ENCODE peak calls at places on chromosomes 2 and 18, in seven cellular contexts. H is stomach, K is GM23338, A is SK-N-SH, J is K562, L is GM12892, I is sigmoid colon. B is an unnamed sample.

GRCh38 chr2:63425606-63426005 is 162.7 kb downstream of the WDPCP start:
- DNase-seq in H (no peak), K (no peak), A (no peak), J (no peak), L (no peak), I (no peak), B (no peak)

GRCh38 chr2:104936504-104936903 is 82.6 kb downstream of the POU3F3 start:
- DNase-seq in H (no peak), K (no peak), A (no peak), J (no peak), L (no peak), I (no peak), B (no peak)

GRCh38 chr2:128361376-128362131 is 42.9 kb upstream of the HS6ST1 start:
- DNase-seq in H (no peak), K (no peak), A (no peak), J (no peak), L (no peak), I (no peak), B (no peak)

GRCh38 chr2:202635441-202636296 is 900 bp downstream of the FAM117B start:
- DNase-seq in H (peak), K (peak), A (peak), J (peak), L (peak), I (peak), B (peak)

GRCh38 chr18:54388203-54389142 is 30.8 kb downstream of the C18orf54 start:
- DNase-seq in H (no peak), K (peak), A (no peak), J (peak), L (no peak), I (no peak), B (no peak)

GRCh38 chr2:182366625-182367024 is 60.2 kb downstream of the PDE1A start:
- DNase-seq in H (no peak), K (no peak), A (no peak), J (no peak), L (no peak), I (peak), B (no peak)

GRCh38 chr2:62573137-62573731 is 67.2 kb upstream of the TMEM17 start:
- DNase-seq in H (no peak), K (no peak), A (no peak), J (no peak), L (no peak), I (no peak), B (no peak)

GRCh38 chr2:189379731-189380261 is 61.5 kb upstream of the WDR75 start:
- DNase-seq in H (no peak), K (no peak), A (no peak), J (no peak), L (no peak), I (no peak), B (no peak)

GRCh38 chr18:71849407-71849806 is 694.7 kb downstream of the CBLN2 start:
- DNase-seq in H (no peak), K (peak), A (no peak), J (no peak), L (no peak), I (no peak), B (no peak)

GRCh38 chr18:39647627-39648502 is 2082.3 kb upstream of the CELF4 start:
- DNase-seq in H (no peak), K (peak), A (no peak), J (no peak), L (no peak), I (no peak), B (no peak)

GRCh38 chr2:72004201-72004915 is 143.3 kb downstream of the CYP26B1 start:
- DNase-seq in H (no peak), K (no peak), A (no peak), J (no peak), L (no peak), I (no peak), B (no peak)

GRCh38 chr2:96527052-96527964 is 9.2 kb upstream of the ARID5A start:
- DNase-seq in H (no peak), K (peak), A (peak), J (no peak), L (peak), I (peak), B (peak)

GRCh38 chr2:159612255-159612901 is 4.0 kb downstream of the BAZ2B start:
- DNase-seq in H (no peak), K (peak), A (peak), J (peak), L (no peak), I (no peak), B (no peak)

DNA sequence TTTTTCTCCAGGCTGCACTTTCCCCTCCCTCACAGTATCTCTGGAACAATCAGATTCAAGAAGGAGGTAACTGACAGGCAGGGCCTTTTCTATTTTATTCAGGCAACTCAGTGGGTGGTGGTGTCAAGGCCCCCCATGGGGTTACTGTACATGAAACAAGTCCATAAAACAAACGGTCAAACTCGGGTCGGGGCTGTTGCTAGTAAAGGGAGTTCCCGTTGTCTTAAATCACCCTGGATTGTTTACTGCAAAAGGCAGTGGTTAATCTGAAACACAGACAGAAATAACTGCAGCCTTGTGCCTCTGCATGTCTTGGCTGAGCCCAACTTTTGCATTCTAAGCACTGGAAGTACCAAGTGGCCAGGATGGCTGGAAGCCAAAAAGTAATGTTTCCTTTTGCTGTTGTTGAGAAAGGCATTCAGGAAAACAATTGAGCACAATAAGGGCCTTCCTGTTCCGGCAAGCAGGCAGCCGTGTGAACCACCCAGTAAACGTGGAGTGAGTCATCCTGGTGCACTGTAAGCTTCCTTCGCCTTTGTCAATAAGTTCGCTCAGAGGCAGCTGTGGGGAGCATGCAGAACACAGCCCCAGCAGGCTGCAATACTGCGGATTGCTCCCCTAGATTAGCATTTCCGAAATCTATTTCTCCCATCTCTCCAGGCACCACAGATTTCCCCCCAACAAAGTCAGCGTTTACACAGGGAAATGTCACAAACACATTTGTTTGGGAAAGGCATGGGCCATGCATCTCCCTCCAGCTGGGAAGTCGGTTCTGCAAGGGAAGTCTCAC is 149.6 kb downstream of the IRS1 start:
- DNase-seq in H (peak), K (peak), A (no peak), J (no peak), L (no peak), I (peak), B (peak)
- TF ChIP-seq POLR2AphosphoS5 in H (peak), K (no peak), A (no peak), J (no peak), L (no peak), I (peak), B (peak)

GRCh38 chr2:169041594-169041993 is 10.5 kb upstream of the ABCB11 start:
- DNase-seq in H (no peak), K (no peak), A (no peak), J (no peak), L (no peak), I (no peak), B (no peak)

GRCh38 chr2:169038338-169038757 is 7.2 kb upstream of the ABCB11 start:
- DNase-seq in H (no peak), K (no peak), A (no peak), J (no peak), L (no peak), I (no peak), B (no peak)

GRCh38 chr2:169042856-169043255 is 11.7 kb upstream of the ABCB11 start:
- DNase-seq in H (no peak), K (no peak), A (no peak), J (no peak), L (no peak), I (no peak), B (no peak)

GRCh38 chr2:169036717-169037450 is 5.8 kb upstream of the ABCB11 start:
- DNase-seq in H (no peak), K (no peak), A (no peak), J (no peak), L (no peak), I (no peak), B (no peak)

DNA sequence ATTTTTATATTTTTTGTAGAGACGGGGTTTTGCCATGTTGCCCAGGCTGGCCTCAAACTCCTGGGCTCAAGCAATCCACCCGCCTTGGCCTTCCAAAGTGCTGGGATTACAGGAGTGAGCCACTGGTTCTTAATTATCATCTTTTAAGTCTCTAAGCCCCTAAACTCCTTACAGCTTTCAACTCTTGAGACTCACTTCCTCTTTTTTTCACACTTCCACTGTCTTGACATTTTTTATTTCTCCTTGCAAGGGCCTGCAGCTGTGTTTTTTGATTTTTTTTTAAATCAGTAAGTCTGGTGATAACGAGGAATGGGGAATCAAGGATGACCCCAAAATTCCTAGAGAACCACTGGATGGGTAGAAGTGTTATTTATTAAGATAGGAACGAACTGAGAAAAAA is 8.6 kb upstream of the ABCB11 start:
- DNase-seq in H (no peak), K (no peak), A (no peak), J (no peak), L (no peak), I (no peak), B (no peak)
- TF ChIP-seq POLR2AphosphoS5 in H (no peak), K (no peak), A (no peak), J (no peak), L (no peak), I (no peak), B (no peak)

GRCh38 chr2:173965372-173966025 is at the start of gene SP3:
- DNase-seq in H (peak), K (peak), A (peak), J (peak), L (peak), I (peak), B (peak)

GRCh38 chr2:173962583-173963110 is 2.5 kb downstream of the SP3 start:
- DNase-seq in H (no peak), K (no peak), A (no peak), J (no peak), L (no peak), I (no peak), B (no peak)

GRCh38 chr2:173964565-173965371 is 405 bp downstream of the SP3 start:
- DNase-seq in H (peak), K (peak), A (peak), J (peak), L (peak), I (peak), B (peak)

GRCh38 chr2:173963323-173963816 is 1.8 kb downstream of the SP3 start:
- DNase-seq in H (no peak), K (peak), A (no peak), J (no peak), L (peak), I (peak), B (no peak)

DNA sequence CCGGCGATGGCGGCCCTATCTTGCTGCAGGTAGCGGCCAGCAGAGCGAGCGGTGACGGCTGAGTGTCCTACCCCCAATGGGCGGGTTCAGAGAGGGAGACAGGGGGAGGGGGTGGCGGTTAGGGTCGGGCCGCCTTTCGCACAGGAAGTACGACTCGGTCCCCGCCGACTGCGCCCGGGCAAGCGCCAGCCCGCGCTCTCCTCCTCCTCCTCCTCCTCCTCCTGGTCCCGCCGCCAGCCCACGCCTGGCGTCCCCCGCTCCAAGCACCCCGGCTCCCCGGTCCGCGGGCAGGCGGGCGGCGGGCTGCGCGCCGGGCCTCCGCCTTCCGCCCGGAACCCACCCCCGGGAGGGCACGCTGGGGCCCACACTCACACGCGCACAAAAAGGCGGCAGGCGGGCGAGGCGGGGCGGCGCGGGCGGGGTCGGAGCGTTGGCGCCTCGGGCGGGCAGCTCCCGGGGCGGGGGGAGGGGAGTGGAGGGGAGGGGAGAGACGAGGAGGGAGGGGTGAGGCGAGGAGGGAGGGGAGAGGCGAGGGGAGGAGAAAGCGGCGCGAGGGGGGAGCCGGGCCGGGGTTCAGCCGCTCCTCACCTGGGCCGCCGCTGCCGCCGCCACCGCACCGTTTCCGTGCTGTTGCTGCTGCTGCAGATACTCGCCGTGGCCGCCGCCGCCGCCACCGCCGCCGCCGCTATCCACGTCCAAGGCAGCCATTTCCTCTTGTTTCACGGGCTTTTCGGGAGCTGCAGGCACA is 1.2 kb downstream of the SP3 start:
- DNase-seq in H (peak), K (peak), A (peak), J (peak), L (peak), I (peak), B (peak)
- TF ChIP-seq POLR2AphosphoS5 in H (no peak), K (peak), A (peak), J (no peak), L (peak), I (peak), B (peak)

GRCh38 chr2:215423234-215423633 is 12.6 kb downstream of the FN1 start:
- DNase-seq in H (no peak), K (no peak), A (no peak), J (no peak), L (no peak), I (no peak), B (no peak)

GRCh38 chr2:215423928-215424540 is 11.8 kb downstream of the FN1 start:
- DNase-seq in H (no peak), K (no peak), A (no peak), J (no peak), L (no peak), I (no peak), B (no peak)

GRCh38 chr2:215422676-215423075 is 13.2 kb downstream of the FN1 start:
- DNase-seq in H (no peak), K (no peak), A (no peak), J (no peak), L (no peak), I (no peak), B (no peak)

GRCh38 chr2:215427585-215427984 is 8.3 kb downstream of the FN1 start:
- DNase-seq in H (no peak), K (no peak), A (no peak), J (no peak), L (no peak), I (no peak), B (no peak)

DNA sequence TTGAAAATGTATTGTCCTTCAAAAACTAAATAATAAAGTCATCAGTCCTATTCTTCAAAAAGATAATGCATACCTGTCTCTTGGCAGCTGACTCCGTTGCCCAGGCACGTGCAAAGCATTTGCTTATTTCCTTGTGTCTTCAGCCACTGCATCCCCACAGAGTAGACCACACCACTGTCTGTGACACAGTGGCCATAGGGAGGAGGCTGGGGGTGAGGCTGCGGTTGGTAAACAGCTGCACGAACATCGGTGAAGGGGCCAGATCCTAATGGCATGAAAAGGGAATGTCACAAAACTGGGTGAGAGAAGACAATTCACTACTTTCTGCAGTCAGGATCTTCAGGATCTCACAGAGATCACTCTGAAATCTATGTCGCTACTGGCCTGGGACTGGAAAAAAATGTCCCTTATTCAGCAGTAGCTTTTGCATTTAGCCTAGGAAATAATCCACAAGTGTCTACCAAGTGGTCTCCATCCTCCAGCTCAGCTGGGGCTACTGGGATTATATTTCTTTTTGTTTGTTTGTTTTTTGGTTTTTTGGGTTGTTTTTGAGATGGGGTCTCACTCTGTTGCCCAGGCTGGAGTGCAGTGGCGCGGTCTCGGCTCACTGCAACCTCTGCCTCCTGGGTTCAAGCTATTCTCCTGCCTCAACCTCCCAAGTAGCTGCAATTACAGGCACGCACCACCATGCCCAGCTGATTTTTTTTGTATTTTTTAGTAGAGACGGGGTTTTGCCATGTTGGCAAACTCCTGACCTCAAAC is 10.7 kb downstream of the FN1 start:
- DNase-seq in H (no peak), K (no peak), A (no peak), J (no peak), L (no peak), I (no peak), B (no peak)
- TF ChIP-seq POLR2AphosphoS5 in H (no peak), K (no peak), A (no peak), J (no peak), L (no peak), I (no peak), B (no peak)

GRCh38 chr2:10271509-10271908 is 31.2 kb upstream of the HPCAL1 start:
- DNase-seq in H (no peak), K (no peak), A (no peak), J (no peak), L (no peak), I (no peak), B (peak)

GRCh38 chr2:10271946-10272345 is 30.8 kb upstream of the HPCAL1 start:
- DNase-seq in H (peak), K (no peak), A (peak), J (no peak), L (no peak), I (no peak), B (peak)

GRCh38 chr2:10269291-10269690 is 33.4 kb upstream of the HPCAL1 start:
- DNase-seq in H (peak), K (no peak), A (no peak), J (no peak), L (no peak), I (peak), B (peak)

GRCh38 chr2:10267551-10268465 is 34.9 kb upstream of the HPCAL1 start:
- DNase-seq in H (peak), K (peak), A (no peak), J (no peak), L (no peak), I (peak), B (peak)

GRCh38 chr2:10269711-10270610 is 32.7 kb upstream of the HPCAL1 start:
- DNase-seq in H (peak), K (no peak), A (peak), J (no peak), L (no peak), I (no peak), B (peak)
- TF ChIP-seq POLR2AphosphoS5 in H (no peak), K (no peak), A (no peak), J (no peak), L (no peak), I (no peak), B (no peak)

GRCh38 chr2:224948005-224948404 is 94.3 kb downstream of the DOCK10 start:
- DNase-seq in H (no peak), K (no peak), A (no peak), J (no peak), L (no peak), I (no peak), B (no peak)

GRCh38 chr2:224947566-224947965 is 94.7 kb downstream of the DOCK10 start:
- DNase-seq in H (no peak), K (no peak), A (no peak), J (no peak), L (no peak), I (no peak), B (no peak)

GRCh38 chr2:224951723-224952481 is 90.4 kb downstream of the DOCK10 start:
- DNase-seq in H (no peak), K (no peak), A (no peak), J (no peak), L (no peak), I (no peak), B (no peak)

GRCh38 chr2:224946911-224947310 is 95.4 kb downstream of the DOCK10 start:
- DNase-seq in H (no peak), K (no peak), A (no peak), J (no peak), L (no peak), I (no peak), B (no peak)

DNA sequence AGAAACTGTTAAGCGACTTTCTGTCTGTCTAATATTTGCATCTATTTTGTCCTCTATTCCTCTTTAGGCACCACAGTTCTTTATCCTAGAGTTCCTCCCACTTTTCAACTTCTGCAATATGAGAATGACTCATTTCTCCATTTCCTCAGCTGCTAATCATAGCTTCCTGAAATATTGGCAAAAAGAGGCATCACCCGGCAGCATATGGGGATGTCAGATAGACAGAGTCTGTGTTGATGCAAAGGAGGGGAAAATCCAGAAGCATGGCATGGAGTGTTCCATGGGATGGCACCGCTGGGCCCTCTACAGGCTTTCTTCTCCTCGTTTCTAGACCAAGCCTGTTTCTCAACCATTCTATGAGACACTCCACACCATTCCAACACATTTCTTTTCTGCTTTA is 93.4 kb downstream of the DOCK10 start:
- DNase-seq in H (no peak), K (no peak), A (no peak), J (no peak), L (no peak), I (no peak), B (no peak)
- TF ChIP-seq POLR2AphosphoS5 in H (no peak), K (no peak), A (no peak), J (no peak), L (no peak), I (no peak), B (no peak)